ENCODE peak calls at places on chromosomes 5 and 9, in ten cellular contexts. K is IMR-90, M is fibroblast of the aortic adventitia, E is BE2C, W is brain microvascular endothelial cell, C is endothelial cell, Y is AG09309, G is foreskin fibroblast, R is PC-3, F is mammary epithelial cell. L is an unnamed sample.
A peak's percentile ranks its signal among the peaks of the same experiment; 100 is the strongest.

GRCh38 chr5:39906146-39906545 is 481.4 kb upstream of the DAB2 start:
- DNase-seq in K (no peak), M (peak; percentile 13), E (no peak), W (peak; percentile 65), C (no peak), Y (no peak), G (peak; percentile 12), R (peak; percentile 74), F (peak; percentile 60), L (no peak)

GRCh38 chr9:37036237-37037136 is 2.4 kb upstream of the PAX5 start:
- DNase-seq in K (peak; percentile 12), M (peak; percentile 33), E (peak; percentile 51), W (no peak), C (peak; percentile 41), Y (no peak), G (peak; percentile 20), R (peak; percentile 4), F (no peak), L (no peak)

GRCh38 chr5:155943516-155944407 is 383.2 kb upstream of the SGCD start:
- DNase-seq in K (peak; percentile 70), M (peak; percentile 3), E (peak; percentile 19), W (peak; percentile 3), C (peak; percentile 53), Y (peak; percentile 34), G (no peak), R (peak; percentile 2), F (peak; percentile 1), L (peak; percentile 46)

GRCh38 chr9:479951-480350 is 265.3 kb downstream of the DOCK8 start:
- DNase-seq in K (no peak), M (no peak), E (no peak), W (no peak), C (no peak), Y (no peak), G (no peak), R (no peak), F (no peak), L (no peak)

GRCh38 chr9:89116064-89116817 is 62.4 kb downstream of the SHC3 start:
- DNase-seq in K (peak; percentile 95), M (peak; percentile 54), E (no peak), W (peak; percentile 95), C (no peak), Y (peak; percentile 57), G (peak; percentile 55), R (no peak), F (peak; percentile 28), L (peak; percentile 31)

GRCh38 chr5:149857499-149857898 is 87.1 kb downstream of the PDE6A start:
- DNase-seq in K (no peak), M (no peak), E (peak; percentile 51), W (peak; percentile 27), C (no peak), Y (no peak), G (peak; percentile 67), R (peak; percentile 71), F (peak; percentile 85), L (no peak)

GRCh38 chr9:98983295-98984268 is 39.9 kb downstream of the COL15A1 start:
- DNase-seq in K (peak; percentile 95), M (peak; percentile 64), E (no peak), W (peak; percentile 90), C (no peak), Y (peak; percentile 63), G (peak; percentile 79), R (no peak), F (peak; percentile 61), L (peak; percentile 81)

GRCh38 chr9:22401671-22402070 is 45.0 kb upstream of the DMRTA1 start:
- DNase-seq in K (no peak), M (peak; percentile 12), E (no peak), W (no peak), C (no peak), Y (no peak), G (no peak), R (no peak), F (no peak), L (no peak)

GRCh38 chr5:99191181-99191775 is 262.5 kb upstream of the CHD1 start:
- DNase-seq in K (no peak), M (peak; percentile 1), E (no peak), W (peak; percentile 0), C (no peak), Y (no peak), G (no peak), R (peak; percentile 34), F (no peak), L (no peak)

GRCh38 chr5:139446956-139447779 is 7.8 kb upstream of the DNAJC18 start:
- DNase-seq in K (peak; percentile 35), M (peak; percentile 58), E (no peak), W (no peak), C (no peak), Y (no peak), G (peak; percentile 35), R (peak; percentile 4), F (peak; percentile 40), L (no peak)

GRCh38 chr5:23445573-23445972 is 61.8 kb upstream of the PRDM9 start:
- DNase-seq in K (no peak), M (no peak), E (no peak), W (no peak), C (no peak), Y (no peak), G (no peak), R (peak; percentile 27), F (peak; percentile 39), L (no peak)

GRCh38 chr5:42360061-42360460 is 63.2 kb upstream of the GHR start:
- DNase-seq in K (peak; percentile 8), M (peak; percentile 47), E (no peak), W (peak; percentile 47), C (no peak), Y (no peak), G (peak; percentile 85), R (peak; percentile 95), F (peak; percentile 49), L (no peak)

GRCh38 chr9:72749276-72749675 is 203.6 kb downstream of the ALDH1A1 start:
- DNase-seq in K (no peak), M (no peak), E (no peak), W (no peak), C (no peak), Y (no peak), G (no peak), R (no peak), F (peak; percentile 51), L (no peak)

GRCh38 chr5:135743684-135744083 is 90.8 kb upstream of the SLC25A48 start:
- DNase-seq in K (no peak), M (no peak), E (no peak), W (no peak), C (no peak), Y (no peak), G (no peak), R (no peak), F (no peak), L (no peak)

DNA sequence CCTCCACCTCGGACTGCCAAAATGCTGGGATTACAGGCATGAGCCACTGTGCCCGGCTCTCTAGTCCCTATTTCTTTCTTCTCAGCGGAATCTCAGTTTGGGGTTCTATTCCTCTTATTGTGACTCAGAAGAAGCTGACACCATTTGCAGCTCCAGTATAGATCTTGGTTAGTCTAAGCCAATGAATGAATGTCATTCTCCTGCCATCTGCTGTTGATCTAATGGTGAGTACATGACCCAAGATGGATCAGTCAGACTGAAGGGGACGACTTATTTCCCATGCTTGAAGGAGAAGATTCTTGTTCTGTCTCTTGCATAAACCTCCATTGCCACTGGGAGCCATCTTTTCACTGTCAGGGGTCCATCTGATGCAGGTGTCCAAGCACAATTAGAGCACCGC is 76.0 kb upstream of the KLF9 start:
- DNase-seq in K (no peak), M (no peak), E (no peak), W (no peak), C (no peak), Y (no peak), G (no peak), R (no peak), F (no peak), L (no peak)
- TF ChIP-seq CTCF in K (no peak), M (no peak), E (no peak), W (no peak), C (no peak), Y (no peak), G (no peak), R (no peak), F (peak; percentile 13), L (no peak)

GRCh38 chr9:133403766-133404439 is 13.9 kb downstream of the REXO4 start:
- DNase-seq in K (no peak), M (no peak), E (peak; percentile 54), W (no peak), C (peak; percentile 25), Y (no peak), G (no peak), R (peak; percentile 51), F (peak; percentile 53), L (no peak)
- TF ChIP-seq CTCF in K (peak; percentile 45), M (peak; percentile 55), E (peak; percentile 62), W (peak; percentile 68), C (peak; percentile 49), Y (peak; percentile 52), G (peak; percentile 47), R (peak; percentile 70), F (peak; percentile 79), L (peak; percentile 53)

GRCh38 chr9:133063500-133064231 is 1.9 kb downstream of the CEL start:
- DNase-seq in K (no peak), M (no peak), E (no peak), W (no peak), C (no peak), Y (no peak), G (no peak), R (no peak), F (no peak), L (no peak)
- TF ChIP-seq CTCF in K (no peak), M (no peak), E (no peak), W (no peak), C (no peak), Y (no peak), G (no peak), R (no peak), F (no peak), L (no peak)

GRCh38 chr9:87180846-87181245 is 233.5 kb upstream of the GAS1 start:
- DNase-seq in K (no peak), M (no peak), E (no peak), W (no peak), C (no peak), Y (no peak), G (no peak), R (no peak), F (no peak), L (no peak)
- TF ChIP-seq CTCF in K (no peak), M (no peak), E (no peak), W (no peak), C (no peak), Y (no peak), G (no peak), R (no peak), F (no peak), L (no peak)

GRCh38 chr9:90665072-90665471 is 22.4 kb upstream of the DIRAS2 start:
- DNase-seq in K (no peak), M (no peak), E (no peak), W (no peak), C (peak; percentile 23), Y (no peak), G (no peak), R (no peak), F (no peak), L (no peak)
- TF ChIP-seq CTCF in K (no peak), M (no peak), E (no peak), W (no peak), C (no peak), Y (no peak), G (no peak), R (no peak), F (no peak), L (no peak)

GRCh38 chr5:77204967-77205366 is 5.5 kb upstream of the PDE8B start:
- DNase-seq in K (no peak), M (no peak), E (no peak), W (no peak), C (no peak), Y (no peak), G (no peak), R (peak; percentile 19), F (no peak), L (no peak)
- TF ChIP-seq CTCF in K (no peak), M (no peak), E (no peak), W (no peak), C (no peak), Y (no peak), G (no peak), R (no peak), F (no peak), L (no peak)

L was measured in AG09319.